ENCODE peak calls at places on chromosomes 6 and 20, in six cellular contexts. N is heart left ventricle, C is breast epithelium, O is ovary, Y is sigmoid colon, P is uterus. I is an unnamed sample. For H3K9me3, the result is how much of the 10 kb centered on the place peaks cover.

GRCh38 chr6:5379647-5380242 is 118.4 kb downstream of the FARS2 start:
- DNase-seq in N (no peak), C (no peak), O (no peak), Y (no peak), P (no peak), I (no peak)

GRCh38 chr6:122610690-122611455 is 668 bp downstream of the PKIB start:
- DNase-seq in N (peak), C (peak), O (no peak), Y (no peak), P (no peak), I (no peak)

GRCh38 chr6:151313060-151313459 is 73.3 kb downstream of the AKAP12 start:
- DNase-seq in N (no peak), C (no peak), O (peak), Y (no peak), P (no peak), I (no peak)

GRCh38 chr6:47061631-47062300 is 19.6 kb upstream of the ADGRF1 start:
- DNase-seq in N (peak), C (peak), O (no peak), Y (peak), P (no peak), I (no peak)

GRCh38 chr6:45491874-45492273 is 114.1 kb upstream of the SUPT3H start:
- DNase-seq in N (no peak), C (no peak), O (no peak), Y (no peak), P (no peak), I (no peak)

GRCh38 chr20:63737940-63738686 is 1.5 kb upstream of the SLC2A4RG start:
- DNase-seq in N (no peak), C (no peak), O (peak), Y (peak), P (no peak), I (no peak)

GRCh38 chr20:57091748-57092111 is 174.7 kb downstream of the BMP7 start:
- DNase-seq in N (no peak), C (no peak), O (no peak), Y (no peak), P (no peak), I (no peak)

GRCh38 chr6:89269981-89270380 is 45.1 kb downstream of the GABRR2 start:
- DNase-seq in N (no peak), C (no peak), O (no peak), Y (no peak), P (no peak), I (no peak)

GRCh38 chr20:34877002-34877264 is 521 bp downstream of the ACSS2 start:
- DNase-seq in N (no peak), C (no peak), O (no peak), Y (no peak), P (no peak), I (no peak)

GRCh38 chr6:69796081-69796626 is 656 bp downstream of the LMBRD1 start:
- DNase-seq in N (no peak), C (peak), O (no peak), Y (no peak), P (no peak), I (no peak)

GRCh38 chr6:43297644-43298564 is at the start of gene SLC22A7:
- DNase-seq in N (peak), C (no peak), O (no peak), Y (no peak), P (no peak), I (no peak)

GRCh38 chr6:148874698-148875293 is 128.0 kb downstream of the UST start:
- DNase-seq in N (peak), C (no peak), O (no peak), Y (no peak), P (no peak), I (no peak)

GRCh38 chr6:135372758-135373157 is 124.8 kb downstream of the AHI1 start:
- DNase-seq in N (no peak), C (no peak), O (no peak), Y (no peak), P (no peak), I (no peak)

GRCh38 chr6:170493354-170493753 is 59.8 kb downstream of the PSMB1 start:
- DNase-seq in N (no peak), C (no peak), O (no peak), Y (no peak), P (no peak), I (no peak)

GRCh38 chr6:6694368-6694780 is 105.9 kb downstream of the LY86 start:
- DNase-seq in N (no peak), C (no peak), O (no peak), Y (no peak), P (no peak), I (no peak)

GRCh38 chr6:6696867-6697531 is 108.5 kb downstream of the LY86 start:
- DNase-seq in N (peak), C (no peak), O (peak), Y (no peak), P (no peak), I (no peak)

GRCh38 chr6:6695711-6696048 is 107.2 kb downstream of the LY86 start:
- DNase-seq in N (no peak), C (no peak), O (no peak), Y (no peak), P (no peak), I (no peak)

GRCh38 chr6:6697620-6698019 is 109.1 kb downstream of the LY86 start:
- DNase-seq in N (no peak), C (no peak), O (no peak), Y (no peak), P (no peak), I (no peak)

GRCh38 chr6:6694825-6695710 is 106.5 kb downstream of the LY86 start:
- DNase-seq in N (peak), C (no peak), O (peak), Y (peak), P (no peak), I (no peak)
- TF ChIP-seq POLR2A in N (no peak), C (no peak), O (no peak), Y (no peak), P (no peak), I (no peak)

GRCh38 chr6:67881706-67882065 is 753.4 kb upstream of the ADGRB3 start:
- DNase-seq in N (no peak), C (no peak), O (no peak), Y (no peak), P (no peak), I (no peak)

GRCh38 chr6:67882436-67883311 is 752.4 kb upstream of the ADGRB3 start:
- DNase-seq in N (no peak), C (no peak), O (no peak), Y (no peak), P (no peak), I (no peak)

GRCh38 chr6:67884442-67884841 is 750.6 kb upstream of the ADGRB3 start:
- DNase-seq in N (no peak), C (no peak), O (no peak), Y (no peak), P (no peak), I (no peak)

GRCh38 chr6:67885081-67886033 is 749.7 kb upstream of the ADGRB3 start:
- DNase-seq in N (no peak), C (no peak), O (no peak), Y (no peak), P (no peak), I (no peak)

GRCh38 chr6:67883500-67884366 is 751.3 kb upstream of the ADGRB3 start:
- DNase-seq in N (no peak), C (no peak), O (no peak), Y (no peak), P (no peak), I (no peak)
- H3K9me3 ChIP-seq in N (under half), C (under half), O (under half), Y (under half), P (under half), I (under half)

DNA sequence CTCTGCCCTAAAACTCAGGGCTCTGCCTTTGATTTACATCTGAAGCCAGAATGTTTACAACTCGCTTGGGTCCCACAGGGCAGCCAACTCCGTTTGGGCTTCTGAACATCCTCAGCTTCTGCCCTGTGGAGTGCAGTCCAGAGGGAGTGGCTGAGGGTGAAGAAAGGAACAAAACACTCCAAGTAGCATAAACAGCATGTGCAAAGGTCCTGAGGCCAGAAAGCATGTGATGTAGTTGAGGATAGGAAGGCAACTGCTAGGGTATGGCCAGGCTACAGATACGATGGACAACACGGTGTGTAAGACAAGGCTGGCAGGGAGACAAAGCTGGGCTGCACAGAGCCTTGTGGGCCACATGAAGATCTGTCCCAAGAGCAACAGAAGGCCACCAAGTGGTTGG is 12.5 kb downstream of the JAG1 start:
- DNase-seq in N (no peak), C (no peak), O (no peak), Y (peak), P (no peak), I (no peak)
- H3K27ac ChIP-seq in N (peak), C (peak), O (no peak), Y (peak), P (peak), I (peak)

DNA sequence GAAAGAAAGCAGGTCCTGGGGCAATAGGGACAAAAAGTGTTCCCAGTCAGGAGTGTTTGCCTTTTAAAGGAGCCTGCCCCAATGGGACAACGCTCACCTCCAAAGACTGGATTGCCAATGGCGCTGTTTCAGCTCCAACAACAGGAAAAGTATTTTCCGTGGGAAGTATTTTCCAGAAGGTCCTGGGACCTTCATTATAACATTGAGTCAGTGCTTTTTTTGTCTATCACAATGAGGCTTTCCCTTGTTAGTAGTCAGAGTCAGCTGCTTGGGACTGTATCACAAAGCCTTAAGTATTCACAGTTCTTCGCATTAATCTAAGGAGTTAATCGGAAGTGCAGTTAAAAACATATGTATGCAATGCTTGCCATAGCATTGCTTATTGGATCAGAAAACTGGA is 17.3 kb downstream of the TRAF3IP2 start:
- DNase-seq in N (no peak), C (no peak), O (no peak), Y (no peak), P (no peak), I (no peak)
- TF ChIP-seq POLR2A in N (no peak), C (no peak), O (no peak), Y (no peak), P (no peak), I (no peak)

GRCh38 chr6:40732878-40733277 is 145.7 kb upstream of the LRFN2 start:
- DNase-seq in N (no peak), C (no peak), O (no peak), Y (no peak), P (no peak), I (no peak)

GRCh38 chr6:40733770-40734396 is 146.7 kb upstream of the LRFN2 start:
- DNase-seq in N (no peak), C (no peak), O (no peak), Y (no peak), P (no peak), I (no peak)

GRCh38 chr6:40733290-40733689 is 146.1 kb upstream of the LRFN2 start:
- DNase-seq in N (no peak), C (no peak), O (no peak), Y (no peak), P (no peak), I (no peak)

GRCh38 chr6:40734607-40735006 is 147.4 kb upstream of the LRFN2 start:
- DNase-seq in N (no peak), C (no peak), O (no peak), Y (no peak), P (no peak), I (no peak)

GRCh38 chr6:40735126-40735920 is 148.2 kb upstream of the LRFN2 start:
- DNase-seq in N (no peak), C (no peak), O (no peak), Y (no peak), P (no peak), I (no peak)
- H3K9me3 ChIP-seq in N (under half), C (under half), O (under half), Y (under half), P (under half), I (under half)

GRCh38 chr6:79821859-79822258 is 125.5 kb downstream of the ELOVL4 start:
- DNase-seq in N (no peak), C (no peak), O (no peak), Y (no peak), P (no peak), I (no peak)

GRCh38 chr6:79824231-79824630 is 123.1 kb downstream of the ELOVL4 start:
- DNase-seq in N (no peak), C (no peak), O (no peak), Y (no peak), P (no peak), I (no peak)

GRCh38 chr6:79813143-79813542 is 134.2 kb downstream of the ELOVL4 start:
- DNase-seq in N (no peak), C (no peak), O (no peak), Y (no peak), P (no peak), I (no peak)

GRCh38 chr6:79813854-79814477 is 133.4 kb downstream of the ELOVL4 start:
- DNase-seq in N (peak), C (peak), O (peak), Y (peak), P (peak), I (no peak)

DNA sequence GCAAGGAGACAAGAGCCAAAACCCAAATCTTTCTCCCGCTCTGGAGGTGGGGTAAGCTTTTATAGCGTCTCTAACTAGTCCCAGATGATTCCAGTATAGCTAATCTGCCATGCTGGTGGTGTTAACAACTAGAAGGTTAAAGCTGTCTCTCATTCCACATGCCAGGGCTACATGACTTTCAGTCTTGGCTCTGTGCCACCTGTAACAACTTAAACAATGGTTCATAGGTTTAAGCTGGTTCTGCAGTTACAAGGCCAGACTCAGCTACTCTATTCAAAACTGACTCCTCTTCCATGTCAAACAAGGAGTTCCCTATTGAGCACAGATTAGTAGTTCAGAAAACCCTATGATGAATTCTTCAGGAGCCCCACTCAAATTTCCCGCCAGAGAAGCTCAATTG is 128.9 kb downstream of the ELOVL4 start:
- DNase-seq in N (no peak), C (no peak), O (no peak), Y (no peak), P (no peak), I (no peak)
- H3K27ac ChIP-seq in N (no peak), C (no peak), O (no peak), Y (no peak), P (no peak), I (no peak)